ENCODE peak calls at places on chromosomes 16 and 17, in five cellular contexts. T is MG63, Q is AG09319, X is RWPE1, C is endothelial cell. E is an unnamed sample.

GRCh38 chr17:5000237-5000639 is 2.5 kb downstream of the KIF1C start:
- DNase-seq in Q (no peak), C (no peak), T (no peak), X (no peak), E (peak; percentile 27)

GRCh38 chr16:11175850-11176341 is 80.1 kb downstream of the SOCS1 start:
- DNase-seq in Q (no peak), X (no peak), T (no peak), C (no peak), E (no peak)

GRCh38 chr16:77499373-77500285 is 64.8 kb upstream of the ADAMTS18 start:
- DNase-seq in T (peak; percentile 82), Q (peak; percentile 27), C (no peak), X (no peak), E (peak; percentile 71)

GRCh38 chr16:59113009-59113408 is 378.9 kb upstream of the GOT2 start:
- DNase-seq in C (no peak), X (no peak), T (no peak), Q (no peak), E (no peak)

GRCh38 chr16:3656491-3657468 is 2.3 kb downstream of the DNASE1 start:
- DNase-seq in C (no peak), Q (no peak), T (no peak), X (peak; percentile 13), E (peak; percentile 58)

GRCh38 chr17:80441598-80442304 is 26.8 kb downstream of the ENDOV start:
- DNase-seq in Q (no peak), X (no peak), C (no peak), T (no peak), E (no peak)

GRCh38 chr16:72517154-72517553 is 345.2 kb upstream of the PMFBP1 start:
- DNase-seq in X (no peak), T (no peak), C (no peak), Q (no peak), E (no peak)

GRCh38 chr16:49439050-49439449 is 65.4 kb downstream of the C16orf78 start:
- DNase-seq in T (no peak), X (no peak), C (peak; percentile 23), Q (no peak), E (no peak)

GRCh38 chr17:39927928-39928867 is 666 bp downstream of the LRRC3C start:
- DNase-seq in C (peak; percentile 20), Q (no peak), X (no peak), T (peak; percentile 21), E (no peak)

E was measured in MCF 10A.